ENCODE peak calls at places on chromosomes 5 and 9, in eight cellular contexts. D, N, M, Z, A, L, I and G are unnamed samples.

GRCh38 chr9:99720455-99721050 is 101.1 kb upstream of the NR4A3 start:
- DNase-seq in L (no peak), M (no peak), D (no peak), I (peak), Z (no peak), A (no peak), N (no peak), G (no peak)

GRCh38 chr5:122493091-122493775 is 181.2 kb downstream of the SNCAIP start:
- DNase-seq in L (no peak), N (peak), Z (peak), I (no peak), M (peak), A (no peak), D (no peak), G (no peak)

GRCh38 chr9:76417394-76417793 is 23.2 kb upstream of the RFK start:
- DNase-seq in Z (no peak), A (no peak), M (no peak), I (no peak), D (no peak), N (no peak), L (no peak), G (no peak)

GRCh38 chr9:6960777-6961176 is 203.0 kb downstream of the KDM4C start:
- DNase-seq in D (no peak), N (no peak), I (no peak), L (no peak), Z (no peak), A (no peak), M (no peak), G (no peak)

GRCh38 chr5:165035520-165035919 is 1530.1 kb downstream of the MAT2B start:
- DNase-seq in L (no peak), I (no peak), Z (no peak), A (no peak), D (no peak), M (no peak), N (no peak), G (no peak)

GRCh38 chr9:136643596-136644342 is 18.9 kb upstream of the EGFL7 start:
- DNase-seq in A (no peak), M (peak), L (no peak), I (no peak), Z (peak), D (no peak), N (peak), G (peak)

GRCh38 chr9:36499156-36499886 is 73.4 kb upstream of the MELK start:
- DNase-seq in I (no peak), D (no peak), M (no peak), Z (no peak), L (peak), N (no peak), A (no peak), G (no peak)

GRCh38 chr5:1840741-1841521 is 39.7 kb downstream of the NDUFS6 start:
- DNase-seq in Z (no peak), L (peak), N (peak), A (no peak), I (no peak), M (peak), D (no peak), G (no peak)

GRCh38 chr5:122810405-122810804 is 35.0 kb upstream of the SNX24 start:
- DNase-seq in Z (no peak), I (no peak), L (no peak), A (no peak), M (no peak), D (no peak), N (no peak), G (no peak)

GRCh38 chr9:33676746-33677505 is 118.4 kb upstream of the PRSS3 start:
- DNase-seq in L (peak), I (peak), N (peak), Z (peak), A (no peak), D (peak), M (peak), G (peak)

GRCh38 chr9:19946446-19947109 is 157.7 kb upstream of the SLC24A2 start:
- DNase-seq in L (no peak), I (peak), M (no peak), A (no peak), N (no peak), D (no peak), Z (no peak), G (peak)